ENCODE peak calls at places on chromosomes 16 and 17, in seven cellular contexts. B is IMR-90, Z is mesenchymal stem cell, U is H9, X is trophoblast cell, O is mesendoderm, J is H1. T is an unnamed sample.

GRCh38 chr17:42056634-42057033 is 6.2 kb upstream of the C17orf113 start:
- DNase-seq in J (no peak), B (no peak), Z (no peak), U (no peak), X (no peak), O (no peak), T (no peak)

GRCh38 chr17:55208078-55208812 is 56.5 kb upstream of the HLF start:
- DNase-seq in O (no peak), B (no peak), Z (no peak), J (no peak), X (no peak), U (no peak), T (no peak)

GRCh38 chr17:81044764-81045589 is 10.0 kb downstream of the BAIAP2 start:
- DNase-seq in B (peak; percentile 79), U (no peak), J (no peak), O (no peak), X (peak; percentile 92), Z (peak; percentile 82), T (no peak)

GRCh38 chr17:40191237-40192208 is 14.3 kb downstream of the RAPGEFL1 start:
- DNase-seq in B (peak; percentile 76), U (peak; percentile 93), X (peak; percentile 75), J (peak; percentile 87), O (peak; percentile 85), Z (peak; percentile 84), T (no peak)

GRCh38 chr17:1882836-1883235 is 53.0 kb downstream of the RPA1 start:
- DNase-seq in B (peak; percentile 24), U (peak; percentile 57), J (peak; percentile 58), X (peak; percentile 15), Z (peak; percentile 41), O (peak; percentile 82), T (peak; percentile 20)

GRCh38 chr17:19904412-19904811 is 36.7 kb upstream of the ULK2 start:
- DNase-seq in Z (peak; percentile 22), B (peak; percentile 60), U (no peak), J (no peak), X (no peak), O (no peak), T (no peak)

GRCh38 chr16:27718767-27719445 is 169.0 kb downstream of the KATNIP start:
- DNase-seq in B (no peak), X (no peak), U (no peak), J (no peak), Z (no peak), O (no peak), T (peak; percentile 63)

GRCh38 chr17:39132192-39132600 is 19.2 kb downstream of the PLXDC1 start:
- DNase-seq in J (no peak), B (peak; percentile 86), Z (peak; percentile 73), X (no peak), O (peak; percentile 76), U (no peak), T (no peak)

GRCh38 chr17:65393514-65393913 is 167.9 kb downstream of the AXIN2 start:
- DNase-seq in Z (no peak), B (no peak), J (no peak), U (no peak), X (no peak), O (no peak), T (no peak)

GRCh38 chr16:65070831-65071230 is 51.0 kb downstream of the CDH11 start:
- DNase-seq in X (no peak), B (peak; percentile 99), U (peak; percentile 56), O (peak; percentile 93), J (no peak), Z (peak; percentile 98), T (peak; percentile 48)

GRCh38 chr17:44071772-44072171 is 1.2 kb downstream of the G6PC3 start:
- DNase-seq in J (no peak), O (peak; percentile 64), X (peak; percentile 63), Z (peak; percentile 36), U (peak; percentile 38), B (peak; percentile 14), T (no peak)

GRCh38 chr16:67514382-67514828 is 14.2 kb upstream of the RIPOR1 start:
- DNase-seq in Z (peak; percentile 89), X (peak; percentile 89), U (peak; percentile 68), B (peak; percentile 84), O (peak; percentile 81), J (peak; percentile 69), T (peak; percentile 65)

GRCh38 chr16:56965149-56965938 is 3.6 kb downstream of the CETP start:
- DNase-seq in Z (peak; percentile 42), X (no peak), U (no peak), J (no peak), B (peak; percentile 16), O (no peak), T (no peak)
- H3K4me2 ChIP-seq in Z (no peak overlapping the region), X (no peak overlapping the region), U (no peak overlapping the region), J (no peak overlapping the region), B (no peak overlapping the region), O (no peak overlapping the region), T (no peak overlapping the region)

GRCh38 chr17:67920212-67920611 is 76.1 kb downstream of the C17orf58 start:
- DNase-seq in U (no peak), B (no peak), J (no peak), O (no peak), X (no peak), Z (no peak), T (no peak)
- H2AK5ac ChIP-seq in U (no peak overlapping the region), B (no peak overlapping the region), J (no peak overlapping the region), O (no peak overlapping the region), X (no peak overlapping the region), Z (no peak overlapping the region), T (no peak overlapping the region)

GRCh38 chr17:31495049-31495885 is 103.8 kb downstream of the RAB11FIP4 start:
- DNase-seq in B (no peak), Z (no peak), X (peak; percentile 96), U (no peak), J (no peak), O (no peak), T (no peak)
- H3K4me1 ChIP-seq in B (no peaks in the 10 kb centered on the region), Z (peaks cover 8% of the 10 kb centered on the region), X (peaks cover 54% of the 10 kb centered on the region), U (peaks cover 10% of the 10 kb centered on the region), J (peaks cover 22% of the 10 kb centered on the region), O (peaks cover 9% of the 10 kb centered on the region), T (peaks cover 16% of the 10 kb centered on the region)

DNA sequence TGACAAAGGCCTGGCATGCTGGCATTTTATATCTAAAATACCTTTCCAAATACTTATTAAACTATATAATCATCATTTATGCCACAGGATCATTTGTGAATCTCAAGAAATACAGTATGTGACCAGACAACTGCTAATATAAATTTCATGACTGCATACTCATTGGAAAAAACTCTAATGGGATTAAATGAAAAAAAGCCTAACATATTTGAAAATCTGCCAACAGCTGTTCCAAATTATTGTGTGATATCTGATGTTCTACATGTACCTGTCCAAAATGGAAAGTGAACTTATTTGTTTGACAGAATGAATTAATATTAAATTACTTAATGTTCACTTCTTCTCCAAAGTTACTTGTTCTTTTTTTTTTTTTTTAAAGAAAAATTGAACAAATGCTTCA is 113.9 kb downstream of the FTO start:
- DNase-seq in O (no peak), Z (no peak), X (no peak), B (peak; percentile 44), U (no peak), J (no peak), T (no peak)
- H3K4me2 ChIP-seq in O (no peak overlapping the region), Z (no peak overlapping the region), X (no peak overlapping the region), B (no peak overlapping the region), U (no peak overlapping the region), J (no peak overlapping the region), T (no peak overlapping the region)

GRCh38 chr17:6021627-6022026 is 48.6 kb upstream of the WSCD1 start:
- DNase-seq in Z (no peak), X (no peak), B (no peak), U (no peak), J (no peak), O (no peak), T (no peak)
- H2AK5ac ChIP-seq in Z (no peak overlapping the region), X (no peak overlapping the region), B (no peak overlapping the region), U (no peak overlapping the region), J (no peak overlapping the region), O (no peak overlapping the region), T (no peak overlapping the region)

GRCh38 chr17:59425085-59425901 is 93.8 kb downstream of the YPEL2 start:
- DNase-seq in Z (peak; percentile 92), J (no peak), U (no peak), X (peak; percentile 94), O (peak; percentile 62), B (peak; percentile 57), T (no peak)

GRCh38 chr17:59423903-59424302 is 92.4 kb downstream of the YPEL2 start:
- DNase-seq in U (no peak), O (peak; percentile 69), X (no peak), Z (no peak), J (no peak), B (no peak), T (no peak)

GRCh38 chr17:59426031-59426430 is 94.6 kb downstream of the YPEL2 start:
- DNase-seq in B (no peak), U (no peak), Z (no peak), J (no peak), X (no peak), O (peak; percentile 18), T (no peak)

GRCh38 chr17:59423137-59423703 is 91.8 kb downstream of the YPEL2 start:
- DNase-seq in J (no peak), U (no peak), Z (peak; percentile 74), B (peak; percentile 24), X (peak; percentile 77), O (peak; percentile 89), T (no peak)

DNA sequence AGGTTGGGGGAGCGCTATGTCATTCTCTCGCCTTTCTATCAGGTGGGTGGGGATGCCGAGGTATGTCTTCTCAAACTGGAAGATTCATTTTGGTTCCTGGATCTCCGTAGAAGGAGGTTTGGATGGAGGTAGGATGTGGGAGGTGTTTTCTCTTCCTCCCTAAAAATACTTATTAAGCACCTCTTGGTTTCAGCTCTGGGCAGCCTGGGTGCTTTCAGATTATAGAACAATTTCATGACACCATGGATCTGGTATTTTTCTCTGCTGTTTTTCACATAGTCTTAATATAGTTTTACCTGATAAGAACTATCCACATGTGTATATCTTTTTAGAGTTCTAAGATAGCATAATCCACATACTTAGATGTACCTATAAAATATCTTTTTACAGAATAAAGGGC is 92.9 kb downstream of the YPEL2 start:
- DNase-seq in O (no peak), U (no peak), X (no peak), Z (no peak), B (no peak), J (no peak), T (no peak)
- H3K4me1 ChIP-seq in O (peaks cover 20% of the 10 kb centered on the region), U (no peaks in the 10 kb centered on the region), X (peaks cover 43% of the 10 kb centered on the region), Z (peaks cover 18% of the 10 kb centered on the region), B (peaks cover 8% of the 10 kb centered on the region), J (peaks cover 2% of the 10 kb centered on the region), T (peaks cover 8% of the 10 kb centered on the region)